ENCODE peak calls at places on chromosome 2, in eight cellular contexts. One of them, this sample, is unnamed.
A peak's percentile ranks its signal among the peaks of the same experiment; 100 is the strongest.

GRCh38 chr2:22981785-22982184 is 403.2 kb upstream of the KLHL29 start:
- DNase-seq in GM12865: no peak
- DNase-seq in pancreas: no peak
- DNase-seq in upper lobe of right lung: no peak
- DNase-seq in AG04450: no peak
- DNase-seq in A549: no peak
- DNase-seq in epithelial cell of esophagus: no peak
- DNase-seq in cardiac muscle cell: no peak
- DNase-seq in this sample: no peak

GRCh38 chr2:42923632-42924425 is 131.4 kb upstream of the HAAO start:
- DNase-seq in epithelial cell of esophagus: peak; percentile 60
- DNase-seq in pancreas: no peak
- DNase-seq in GM12865: no peak
- DNase-seq in A549: no peak
- DNase-seq in AG04450: no peak
- DNase-seq in cardiac muscle cell: peak; percentile 61
- DNase-seq in upper lobe of right lung: no peak
- DNase-seq in this sample: peak; percentile 67

GRCh38 chr2:85438291-85439110 is 20.0 kb downstream of the SH2D6 start:
- DNase-seq in cardiac muscle cell: no peak
- DNase-seq in GM12865: no peak
- DNase-seq in epithelial cell of esophagus: no peak
- DNase-seq in pancreas: no peak
- DNase-seq in A549: no peak
- DNase-seq in AG04450: no peak
- DNase-seq in upper lobe of right lung: peak; percentile 69
- DNase-seq in this sample: no peak

GRCh38 chr2:52343010-52343409 is 1311.1 kb upstream of the NRXN1 start:
- DNase-seq in cardiac muscle cell: no peak
- DNase-seq in epithelial cell of esophagus: no peak
- DNase-seq in A549: no peak
- DNase-seq in pancreas: no peak
- DNase-seq in GM12865: no peak
- DNase-seq in upper lobe of right lung: no peak
- DNase-seq in AG04450: no peak
- DNase-seq in this sample: no peak

GRCh38 chr2:117963446-117963845 is 50.4 kb downstream of the CCDC93 start:
- DNase-seq in epithelial cell of esophagus: no peak
- DNase-seq in GM12865: no peak
- DNase-seq in upper lobe of right lung: no peak
- DNase-seq in cardiac muscle cell: no peak
- DNase-seq in AG04450: no peak
- DNase-seq in A549: no peak
- DNase-seq in pancreas: no peak
- DNase-seq in this sample: no peak

GRCh38 chr2:237712477-237713377 is 85.3 kb downstream of the LRRFIP1 start:
- DNase-seq in cardiac muscle cell: no peak
- DNase-seq in upper lobe of right lung: no peak
- DNase-seq in epithelial cell of esophagus: no peak
- DNase-seq in AG04450: no peak
- DNase-seq in pancreas: no peak
- DNase-seq in A549: no peak
- DNase-seq in GM12865: no peak
- DNase-seq in this sample: no peak

GRCh38 chr2:35501076-35501475 is 854.5 kb upstream of the CRIM1 start:
- DNase-seq in AG04450: no peak
- DNase-seq in cardiac muscle cell: no peak
- DNase-seq in GM12865: no peak
- DNase-seq in pancreas: no peak
- DNase-seq in upper lobe of right lung: no peak
- DNase-seq in A549: no peak
- DNase-seq in epithelial cell of esophagus: peak; percentile 11
- DNase-seq in this sample: peak; percentile 30

GRCh38 chr2:23541453-23542334 is 156.7 kb downstream of the KLHL29 start:
- DNase-seq in GM12865: no peak
- DNase-seq in AG04450: no peak
- DNase-seq in upper lobe of right lung: no peak
- DNase-seq in epithelial cell of esophagus: no peak
- DNase-seq in A549: no peak
- DNase-seq in pancreas: no peak
- DNase-seq in cardiac muscle cell: no peak
- DNase-seq in this sample: no peak

GRCh38 chr2:200288670-200289429 is 17.6 kb upstream of the SPATS2L start:
- DNase-seq in epithelial cell of esophagus: peak; percentile 65
- DNase-seq in A549: no peak
- DNase-seq in cardiac muscle cell: peak; percentile 54
- DNase-seq in AG04450: no peak
- DNase-seq in pancreas: no peak
- DNase-seq in GM12865: no peak
- DNase-seq in upper lobe of right lung: no peak
- DNase-seq in this sample: peak; percentile 65

GRCh38 chr2:11155326-11156059 is at the start of gene SLC66A3:
- DNase-seq in cardiac muscle cell: peak; percentile 95
- DNase-seq in AG04450: peak; percentile 71
- DNase-seq in upper lobe of right lung: no peak
- DNase-seq in GM12865: peak; percentile 89
- DNase-seq in epithelial cell of esophagus: peak; percentile 90
- DNase-seq in A549: peak; percentile 24
- DNase-seq in pancreas: peak; percentile 96
- DNase-seq in this sample: peak; percentile 77

GRCh38 chr2:11156396-11157075 is 1.3 kb downstream of the SLC66A3 start:
- DNase-seq in AG04450: no peak
- DNase-seq in cardiac muscle cell: no peak
- DNase-seq in upper lobe of right lung: no peak
- DNase-seq in epithelial cell of esophagus: no peak
- DNase-seq in A549: no peak
- DNase-seq in GM12865: no peak
- DNase-seq in pancreas: no peak
- DNase-seq in this sample: no peak

GRCh38 chr2:11157296-11157695 is 2.0 kb downstream of the SLC66A3 start:
- DNase-seq in upper lobe of right lung: no peak
- DNase-seq in A549: no peak
- DNase-seq in cardiac muscle cell: no peak
- DNase-seq in AG04450: no peak
- DNase-seq in pancreas: no peak
- DNase-seq in GM12865: no peak
- DNase-seq in epithelial cell of esophagus: no peak
- DNase-seq in this sample: no peak

GRCh38 chr2:11152591-11152990 is 2.7 kb upstream of the SLC66A3 start:
- DNase-seq in GM12865: no peak
- DNase-seq in cardiac muscle cell: no peak
- DNase-seq in upper lobe of right lung: no peak
- DNase-seq in A549: no peak
- DNase-seq in pancreas: peak; percentile 44
- DNase-seq in epithelial cell of esophagus: no peak
- DNase-seq in AG04450: no peak
- DNase-seq in this sample: no peak

DNA sequence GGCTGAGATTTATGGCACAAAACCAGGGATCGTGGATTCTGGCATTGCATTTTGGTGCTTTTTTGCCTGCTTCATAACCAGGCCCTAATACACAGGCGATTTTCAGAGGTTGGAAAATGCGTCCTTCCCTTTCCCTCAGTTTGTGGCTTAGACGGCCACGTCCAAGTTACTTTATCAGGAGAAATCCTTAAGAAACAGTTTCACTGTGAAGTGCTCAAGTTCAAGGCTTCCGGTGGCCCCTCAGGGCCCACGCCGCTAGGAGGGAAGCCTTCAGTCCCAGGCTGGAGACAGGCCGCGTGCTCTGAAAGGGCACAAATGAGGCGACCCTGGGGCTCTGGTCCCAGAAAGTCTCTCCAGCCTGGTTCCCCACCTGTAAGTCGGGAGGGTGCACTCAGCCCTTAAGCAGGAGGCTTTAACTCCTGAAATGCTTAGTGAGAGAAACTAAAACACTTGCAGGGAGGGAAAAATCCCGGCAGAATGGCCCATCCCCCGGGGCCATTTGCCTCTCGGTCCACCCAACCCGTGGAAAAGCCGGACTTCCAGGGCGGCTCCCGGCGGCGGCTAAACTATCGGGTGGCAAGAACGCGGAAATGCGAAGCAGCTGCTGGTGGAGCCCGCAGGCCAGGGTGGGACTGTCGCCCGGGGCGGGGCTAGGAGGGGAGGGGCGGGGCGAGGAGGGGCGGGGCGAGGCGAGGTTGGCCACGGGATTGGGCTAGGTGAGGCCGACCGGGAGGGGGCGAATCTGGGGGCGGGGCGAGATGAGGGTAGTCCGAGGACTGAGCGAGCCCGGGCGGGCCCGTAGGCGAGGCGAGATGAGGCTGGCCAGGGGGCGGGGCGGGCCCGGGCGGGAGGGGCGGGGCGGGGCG is 574 bp upstream of the SLC66A3 start:
- DNase-seq in GM12865: peak; percentile 98
- DNase-seq in cardiac muscle cell: peak; percentile 98
- DNase-seq in AG04450: peak; percentile 89
- DNase-seq in epithelial cell of esophagus: peak; percentile 96
- DNase-seq in A549: peak; percentile 97
- DNase-seq in pancreas: peak; percentile 97
- DNase-seq in upper lobe of right lung: peak; percentile 100
- DNase-seq in this sample: peak; percentile 75
- H3K4me3 ChIP-seq in GM12865: peak overlapping the region; percentile 78
- H3K4me3 ChIP-seq in cardiac muscle cell: peak overlapping the region; percentile 32
- H3K4me3 ChIP-seq in AG04450: peak overlapping the region; percentile 56
- H3K4me3 ChIP-seq in epithelial cell of esophagus: peak overlapping the region; percentile 43
- H3K4me3 ChIP-seq in A549: peak overlapping the region; percentile 40
- H3K4me3 ChIP-seq in pancreas: peak overlapping the region; percentile 40
- H3K4me3 ChIP-seq in upper lobe of right lung: peak overlapping the region; percentile 59
- H3K4me3 ChIP-seq in this sample: peak overlapping the region; percentile 42

GRCh38 chr2:230865324-230865765 is 603 bp downstream of the ITM2C start:
- DNase-seq in cardiac muscle cell: peak; percentile 29
- DNase-seq in GM12865: no peak
- DNase-seq in pancreas: no peak
- DNase-seq in AG04450: no peak
- DNase-seq in epithelial cell of esophagus: no peak
- DNase-seq in A549: no peak
- DNase-seq in upper lobe of right lung: no peak
- DNase-seq in this sample: no peak

GRCh38 chr2:230865766-230866703 is 1.3 kb downstream of the ITM2C start:
- DNase-seq in A549: no peak
- DNase-seq in pancreas: no peak
- DNase-seq in GM12865: peak; percentile 41
- DNase-seq in epithelial cell of esophagus: no peak
- DNase-seq in AG04450: no peak
- DNase-seq in upper lobe of right lung: no peak
- DNase-seq in cardiac muscle cell: peak; percentile 52
- DNase-seq in this sample: no peak

GRCh38 chr2:230864122-230864604 is 579 bp upstream of the ITM2C start:
- DNase-seq in cardiac muscle cell: no peak
- DNase-seq in GM12865: no peak
- DNase-seq in AG04450: no peak
- DNase-seq in pancreas: no peak
- DNase-seq in A549: no peak
- DNase-seq in upper lobe of right lung: no peak
- DNase-seq in epithelial cell of esophagus: no peak
- DNase-seq in this sample: no peak

GRCh38 chr2:230863442-230864121 is 1.2 kb upstream of the ITM2C start:
- DNase-seq in AG04450: no peak
- DNase-seq in upper lobe of right lung: no peak
- DNase-seq in cardiac muscle cell: no peak
- DNase-seq in A549: no peak
- DNase-seq in epithelial cell of esophagus: no peak
- DNase-seq in GM12865: no peak
- DNase-seq in pancreas: no peak
- DNase-seq in this sample: no peak

DNA sequence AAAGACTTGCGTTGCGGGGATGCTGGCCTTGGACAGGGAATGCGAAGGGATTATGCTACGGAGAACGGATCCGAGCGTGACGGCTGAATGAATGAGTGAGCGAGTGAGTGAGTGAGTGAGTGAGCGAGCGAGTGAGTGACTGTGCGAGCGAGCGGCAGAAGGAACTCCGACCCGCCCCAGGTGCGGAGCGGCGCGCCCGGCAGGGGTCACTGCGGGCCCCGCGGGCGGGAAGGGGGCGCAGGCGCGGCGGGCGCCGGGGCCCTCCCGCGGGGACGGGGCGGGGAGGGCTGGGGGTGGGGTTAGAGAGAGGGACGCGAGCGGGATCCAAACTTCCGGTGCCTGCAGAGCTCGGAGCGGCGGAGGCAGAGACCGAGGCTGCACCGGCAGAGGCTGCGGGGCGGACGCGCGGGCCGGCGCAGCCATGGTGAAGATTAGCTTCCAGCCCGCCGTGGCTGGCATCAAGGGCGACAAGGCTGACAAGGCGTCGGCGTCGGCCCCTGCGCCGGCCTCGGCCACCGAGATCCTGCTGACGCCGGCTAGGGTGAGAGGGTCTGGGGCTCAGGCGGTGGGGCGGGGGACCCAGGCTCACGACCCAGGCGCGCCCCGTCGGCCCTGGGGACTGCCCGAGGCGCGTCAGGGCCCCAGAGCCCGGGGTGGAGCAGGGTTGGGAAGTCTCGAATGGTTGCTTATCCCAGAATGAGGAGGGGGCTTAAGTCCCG is at the start of gene ITM2C:
- DNase-seq in pancreas: peak; percentile 85
- DNase-seq in GM12865: peak; percentile 83
- DNase-seq in cardiac muscle cell: peak; percentile 77
- DNase-seq in AG04450: peak; percentile 7
- DNase-seq in A549: peak; percentile 65
- DNase-seq in upper lobe of right lung: peak; percentile 80
- DNase-seq in epithelial cell of esophagus: peak; percentile 68
- DNase-seq in this sample: peak; percentile 38
- TF ChIP-seq CTCF in pancreas: no peak
- TF ChIP-seq CTCF in GM12865: peak; percentile 66
- TF ChIP-seq CTCF in cardiac muscle cell: peak; percentile 34
- TF ChIP-seq CTCF in AG04450: peak; percentile 44
- TF ChIP-seq CTCF in A549: peak; percentile 69
- TF ChIP-seq CTCF in upper lobe of right lung: peak; percentile 25
- TF ChIP-seq CTCF in epithelial cell of esophagus: peak; percentile 16
- TF ChIP-seq CTCF in this sample: peak; percentile 49

DNA sequence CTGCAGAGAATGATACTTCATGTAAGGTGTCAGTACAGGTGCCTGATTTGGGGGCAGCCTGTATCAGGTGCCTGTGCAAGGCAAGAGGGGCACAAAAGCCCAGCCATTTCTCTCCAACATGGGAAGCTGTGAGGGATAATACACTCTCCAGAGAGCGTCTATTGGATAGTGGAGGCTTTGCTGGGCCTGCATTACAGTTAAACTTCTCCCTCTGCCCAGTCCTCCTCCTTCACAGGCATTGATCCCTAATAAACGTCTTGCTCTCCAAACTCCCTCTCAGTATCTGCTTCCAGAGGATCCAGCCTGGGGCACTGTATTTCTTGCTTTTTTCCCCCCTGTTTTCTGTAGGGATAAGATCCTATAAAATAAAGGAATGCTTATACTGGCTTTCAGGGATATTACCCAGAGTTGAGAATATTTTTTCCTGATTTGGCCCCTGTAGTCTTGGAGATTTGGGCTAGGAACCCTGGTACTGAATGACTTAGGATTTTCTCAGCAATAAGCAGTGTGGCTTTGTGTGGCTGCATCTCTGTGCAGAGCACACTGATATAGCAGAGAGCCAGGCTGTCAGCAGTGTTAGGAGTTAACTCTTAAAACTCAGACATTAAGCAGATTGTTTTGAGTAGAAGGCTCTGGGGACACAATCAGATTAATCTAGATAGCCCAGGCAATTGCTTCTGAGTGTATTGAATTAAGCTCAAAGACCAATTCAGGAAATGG is 330.6 kb downstream of the CYRIA start:
- DNase-seq in cardiac muscle cell: no peak
- DNase-seq in epithelial cell of esophagus: no peak
- DNase-seq in A549: no peak
- DNase-seq in pancreas: no peak
- DNase-seq in GM12865: no peak
- DNase-seq in upper lobe of right lung: no peak
- DNase-seq in AG04450: no peak
- DNase-seq in this sample: no peak
- H3K4me3 ChIP-seq in cardiac muscle cell: no peak overlapping the region
- H3K4me3 ChIP-seq in epithelial cell of esophagus: no peak overlapping the region
- H3K4me3 ChIP-seq in A549: no peak overlapping the region
- H3K4me3 ChIP-seq in pancreas: no peak overlapping the region
- H3K4me3 ChIP-seq in GM12865: no peak overlapping the region
- H3K4me3 ChIP-seq in upper lobe of right lung: no peak overlapping the region
- H3K4me3 ChIP-seq in AG04450: no peak overlapping the region
- H3K4me3 ChIP-seq in this sample: no peak overlapping the region

GRCh38 chr2:231361701-231362588 is 33.6 kb upstream of the B3GNT7 start:
- DNase-seq in A549: no peak
- DNase-seq in GM12865: peak; percentile 68
- DNase-seq in cardiac muscle cell: no peak
- DNase-seq in pancreas: peak; percentile 28
- DNase-seq in AG04450: no peak
- DNase-seq in epithelial cell of esophagus: no peak
- DNase-seq in upper lobe of right lung: peak; percentile 84
- DNase-seq in this sample: no peak
- TF ChIP-seq CTCF in A549: no peak
- TF ChIP-seq CTCF in GM12865: peak; percentile 25
- TF ChIP-seq CTCF in cardiac muscle cell: no peak
- TF ChIP-seq CTCF in pancreas: no peak
- TF ChIP-seq CTCF in AG04450: no peak
- TF ChIP-seq CTCF in epithelial cell of esophagus: no peak
- TF ChIP-seq CTCF in upper lobe of right lung: peak; percentile 13
- TF ChIP-seq CTCF in this sample: no peak

This sample was measured in bronchial epithelial cell.